ENCODE peak calls at places on chromosomes 7 and 10, in nine cellular contexts. O, Z, X, C, T, V, P, D and W are unnamed samples.
A peak's percentile ranks its signal among the peaks of the same experiment; 100 is the strongest.

GRCh38 chr7:130379019-130379418 is 1.3 kb upstream of the CPA1 start:
- DNase-seq in O (no peak), Z (no peak), X (no peak), C (no peak), T (no peak), V (no peak), P (no peak), D (no peak), W (no peak)

GRCh38 chr10:74936577-74937445 is 110.4 kb downstream of the KAT6B start:
- DNase-seq in O (no peak), Z (no peak), X (no peak), C (no peak), T (no peak), V (no peak), P (no peak), D (no peak), W (no peak)

GRCh38 chr10:99234739-99235468 is 748 bp downstream of the HPSE2 start:
- DNase-seq in O (no peak), Z (no peak), X (no peak), C (no peak), T (no peak), V (no peak), P (no peak), D (no peak), W (no peak)

GRCh38 chr10:34696423-34696822 is 118.7 kb downstream of the PARD3 start:
- DNase-seq in O (no peak), Z (no peak), X (no peak), C (no peak), T (no peak), V (no peak), P (no peak), D (no peak), W (no peak)

GRCh38 chr10:28418069-28418468 is 114.8 kb upstream of the WAC start:
- DNase-seq in O (no peak), Z (no peak), X (no peak), C (no peak), T (no peak), V (no peak), P (no peak), D (no peak), W (no peak)

GRCh38 chr10:50561816-50562215 is 61.9 kb downstream of the SGMS1 start:
- DNase-seq in O (no peak), Z (no peak), X (no peak), C (peak; percentile 54), T (no peak), V (no peak), P (no peak), D (no peak), W (no peak)

GRCh38 chr10:20303453-20304152 is 487.4 kb downstream of the PLXDC2 start:
- DNase-seq in O (no peak), Z (no peak), X (no peak), C (no peak), T (no peak), V (no peak), P (no peak), D (no peak), W (no peak)

GRCh38 chr10:130013263-130013937 is 49.3 kb upstream of the EBF3 start:
- DNase-seq in O (no peak), Z (no peak), X (no peak), C (no peak), T (peak; percentile 32), V (no peak), P (no peak), D (no peak), W (no peak)

GRCh38 chr10:50522908-50523307 is 100.8 kb downstream of the SGMS1 start:
- DNase-seq in O (no peak), Z (no peak), X (no peak), C (no peak), T (no peak), V (no peak), P (no peak), D (no peak), W (no peak)

GRCh38 chr10:86362566-86363183 is 3.9 kb downstream of the GRID1 start:
- DNase-seq in O (no peak), Z (peak; percentile 28), X (no peak), C (no peak), T (no peak), V (peak; percentile 54), P (no peak), D (no peak), W (no peak)

GRCh38 chr10:117318909-117319308 is 56.3 kb downstream of the PDZD8 start:
- DNase-seq in O (no peak), Z (no peak), X (no peak), C (no peak), T (no peak), V (no peak), P (no peak), D (no peak), W (no peak)

GRCh38 chr7:42197391-42197790 is 39.6 kb downstream of the GLI3 start:
- DNase-seq in O (no peak), Z (no peak), X (no peak), C (no peak), T (no peak), V (no peak), P (no peak), D (no peak), W (no peak)

GRCh38 chr10:122280156-122280555 is 9.1 kb downstream of the BTBD16 start:
- DNase-seq in O (no peak), Z (no peak), X (no peak), C (no peak), T (no peak), V (peak; percentile 35), P (no peak), D (no peak), W (no peak)
- H3K4me1 ChIP-seq in O (no peaks in the 10 kb centered on the region), Z (peaks cover 20% of the 10 kb centered on the region), X (no peaks in the 10 kb centered on the region), C (no peaks in the 10 kb centered on the region), T (no peaks in the 10 kb centered on the region), V (peaks cover 12% of the 10 kb centered on the region), P (no peaks in the 10 kb centered on the region), D (no peaks in the 10 kb centered on the region), W (peaks cover 6% of the 10 kb centered on the region)

GRCh38 chr10:101782811-101783735 is at the start of gene NPM3:
- DNase-seq in O (peak; percentile 85), Z (peak; percentile 89), X (peak; percentile 78), C (peak; percentile 90), T (peak; percentile 87), V (peak; percentile 91), P (peak; percentile 78), D (peak; percentile 34), W (peak; percentile 79)

GRCh38 chr10:101781984-101782810 is 1.0 kb downstream of the NPM3 start:
- DNase-seq in O (no peak), Z (no peak), X (no peak), C (peak; percentile 29), T (peak; percentile 42), V (peak; percentile 61), P (no peak), D (no peak), W (no peak)

GRCh38 chr10:101785801-101786200 is 2.6 kb upstream of the NPM3 start:
- DNase-seq in O (no peak), Z (no peak), X (no peak), C (no peak), T (no peak), V (no peak), P (no peak), D (no peak), W (no peak)

GRCh38 chr10:101783736-101784118 is 481 bp upstream of the NPM3 start:
- DNase-seq in O (no peak), Z (no peak), X (no peak), C (no peak), T (peak; percentile 42), V (no peak), P (no peak), D (no peak), W (no peak)

DNA sequence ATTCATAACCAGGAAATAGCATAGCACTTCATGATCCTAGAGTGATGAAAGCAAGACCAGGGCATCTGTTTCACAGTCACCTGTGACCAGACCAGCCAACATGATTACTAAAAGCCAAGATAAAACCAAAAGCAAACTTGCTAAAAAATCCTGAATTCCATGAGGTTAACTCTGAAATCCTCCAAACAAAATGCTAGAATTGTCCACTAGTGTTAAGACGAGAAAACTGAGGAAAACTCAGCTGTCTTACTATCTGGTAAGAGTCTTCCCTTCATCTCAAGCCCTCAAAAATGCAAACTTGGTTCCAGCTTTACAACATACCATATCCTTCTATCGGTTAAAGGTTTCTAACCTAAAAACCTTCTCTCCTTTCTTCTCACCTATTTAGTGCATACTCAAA is 1.3 kb upstream of the NPM3 start:
- DNase-seq in O (no peak), Z (no peak), X (no peak), C (no peak), T (no peak), V (no peak), P (no peak), D (no peak), W (no peak)
- H3K36me3 ChIP-seq in O (peaks cover 59% of the 10 kb centered on the region), Z (peaks cover 12% of the 10 kb centered on the region), X (peaks cover 6% of the 10 kb centered on the region), C (peaks cover 68% of the 10 kb centered on the region), T (peaks cover 45% of the 10 kb centered on the region), V (peaks cover 56% of the 10 kb centered on the region), P (no peaks in the 10 kb centered on the region), D (peaks cover 26% of the 10 kb centered on the region), W (peaks cover 57% of the 10 kb centered on the region)

GRCh38 chr7:112800486-112800885 is 10.3 kb upstream of the TMEM168 start:
- DNase-seq in O (no peak), Z (no peak), X (no peak), C (no peak), T (no peak), V (no peak), P (no peak), D (no peak), W (no peak)

GRCh38 chr7:112799473-112799872 is 9.3 kb upstream of the TMEM168 start:
- DNase-seq in O (no peak), Z (no peak), X (no peak), C (no peak), T (no peak), V (no peak), P (no peak), D (no peak), W (no peak)

GRCh38 chr7:112798199-112799159 is 8.3 kb upstream of the TMEM168 start:
- DNase-seq in O (no peak), Z (no peak), X (no peak), C (no peak), T (no peak), V (no peak), P (no peak), D (no peak), W (no peak)

DNA sequence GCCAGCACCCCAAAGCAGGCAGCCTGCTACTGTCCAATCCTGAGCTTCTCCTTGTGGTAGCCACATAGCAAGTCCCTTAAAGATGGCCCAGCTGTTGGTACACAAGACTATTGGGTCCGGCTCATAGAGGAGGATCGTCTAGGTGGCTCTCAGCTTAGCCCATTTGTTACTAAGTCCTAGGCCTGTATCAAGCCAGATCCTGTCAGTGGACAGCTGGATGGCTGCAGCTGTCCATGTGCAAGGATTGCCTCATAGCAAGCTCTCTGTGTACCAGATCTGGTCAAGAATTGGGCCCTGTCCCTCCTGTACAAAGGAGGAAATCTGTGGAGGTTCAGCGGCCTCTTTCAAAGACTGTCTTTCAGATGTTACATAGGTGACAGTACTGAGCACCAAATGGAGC is 12.2 kb upstream of the TMEM168 start:
- DNase-seq in O (no peak), Z (no peak), X (no peak), C (no peak), T (no peak), V (no peak), P (no peak), D (no peak), W (no peak)
- H3K4me1 ChIP-seq in O (no peaks in the 10 kb centered on the region), Z (no peaks in the 10 kb centered on the region), X (no peaks in the 10 kb centered on the region), C (no peaks in the 10 kb centered on the region), T (no peaks in the 10 kb centered on the region), V (no peaks in the 10 kb centered on the region), P (no peaks in the 10 kb centered on the region), D (no peaks in the 10 kb centered on the region), W (no peaks in the 10 kb centered on the region)

DNA sequence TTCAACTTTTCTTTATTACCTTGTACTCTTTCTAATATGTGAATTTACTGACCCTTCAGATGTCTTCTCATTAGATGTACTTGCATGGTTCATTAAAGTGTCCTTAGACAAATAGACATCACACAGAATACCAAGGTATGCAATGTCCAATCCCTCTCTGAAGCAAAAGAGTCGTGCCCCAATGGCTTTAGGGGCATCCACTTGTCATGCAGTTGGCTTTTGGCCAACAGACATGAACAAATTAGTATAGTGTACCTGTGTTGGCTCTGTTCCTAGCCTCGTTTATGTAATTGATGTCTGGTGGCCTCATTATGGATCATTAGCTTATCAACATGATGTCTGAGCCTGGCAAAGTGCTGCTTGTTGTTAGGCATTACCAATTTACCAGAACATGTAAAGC is 44.4 kb upstream of the FOXP2 start:
- DNase-seq in O (no peak), Z (no peak), X (no peak), C (no peak), T (no peak), V (no peak), P (no peak), D (no peak), W (no peak)
- H3K36me3 ChIP-seq in O (no peaks in the 10 kb centered on the region), Z (no peaks in the 10 kb centered on the region), X (no peaks in the 10 kb centered on the region), C (no peaks in the 10 kb centered on the region), T (no peaks in the 10 kb centered on the region), V (no peaks in the 10 kb centered on the region), P (no peaks in the 10 kb centered on the region), D (no peaks in the 10 kb centered on the region), W (no peaks in the 10 kb centered on the region)